ENCODE peak calls at places on chromosomes 13 and 19, in eight cellular contexts. D is GM03348; H is upper lobe of left lung; X is stimulated activated CD8-positive, alpha-beta memory T cell treated with anti-CD3 and anti-CD28 coated beads, Interleukin-4, amount 100 ng/mL, for 24 hours; Z is GM10248; Y is ascending aorta; T is stimulated activated naive CD8-positive, alpha-beta T cell treated with anti-CD3 and anti-CD28 coated beads, Interleukin-15, Interleukin-2, amounts not matched to agents 100 U/mL and 50 U/mL, for 24 hours; J is CD4-positive, alpha-beta memory T cell. R is an unnamed sample.

GRCh38 chr13:83677985-83678384 is 204.3 kb downstream of the SLITRK1 start:
- DNase-seq in Y (no peak), Z (no peak), T (no peak), D (no peak), X (no peak), H (no peak), J (no peak), R (no peak)

GRCh38 chr19:53511933-53512374 is 26.0 kb upstream of the ZNF331 start:
- DNase-seq in J (no peak), H (peak; percentile 43), X (peak; percentile 37), Y (peak; percentile 74), D (peak; percentile 82), Z (no peak), T (peak; percentile 54), R (no peak)

GRCh38 chr19:11530432-11530831 is 1.5 kb upstream of the ECSIT start:
- DNase-seq in Y (peak; percentile 83), Z (peak; percentile 65), D (peak; percentile 50), X (no peak), T (peak; percentile 65), H (peak; percentile 77), J (no peak), R (peak; percentile 77)

GRCh38 chr19:8569066-8569761 is 8.0 kb downstream of the MYO1F start:
- DNase-seq in D (peak; percentile 93), J (peak; percentile 93), Z (peak; percentile 86), T (peak; percentile 70), H (no peak), X (peak; percentile 64), Y (peak; percentile 80), R (no peak)

GRCh38 chr13:61275251-61275650 is 140.4 kb downstream of the PCDH20 start:
- DNase-seq in J (no peak), H (no peak), Y (no peak), Z (no peak), D (no peak), X (no peak), T (no peak), R (no peak)

GRCh38 chr13:112635323-112635722 is 47.4 kb upstream of the TUBGCP3 start:
- DNase-seq in H (no peak), D (no peak), Z (no peak), T (no peak), Y (no peak), X (no peak), J (no peak), R (no peak)

GRCh38 chr19:30312582-30313352 is 59.4 kb upstream of the ZNF536 start:
- DNase-seq in X (no peak), T (no peak), Y (no peak), J (no peak), Z (no peak), H (no peak), D (no peak), R (no peak)

GRCh38 chr13:48043789-48044503 is 6.4 kb downstream of the NUDT15 start:
- DNase-seq in Z (no peak), D (peak; percentile 65), Y (no peak), T (no peak), H (no peak), J (no peak), X (no peak), R (no peak)

GRCh38 chr19:12956446-12957388 is at the start of gene GADD45GIP1:
- DNase-seq in D (peak; percentile 91), H (peak; percentile 95), X (peak; percentile 76), J (peak; percentile 81), Y (peak; percentile 83), T (peak; percentile 90), Z (peak; percentile 88), R (peak; percentile 42)

GRCh38 chr13:113631341-113632095 is 26.5 kb downstream of the ATP4B start:
- DNase-seq in Z (no peak), H (peak; percentile 62), D (no peak), Y (no peak), J (no peak), T (no peak), X (no peak), R (no peak)

GRCh38 chr19:30378701-30379100 is 6.5 kb downstream of the ZNF536 start:
- DNase-seq in D (no peak), J (no peak), X (no peak), Z (no peak), T (no peak), H (no peak), Y (no peak), R (no peak)

GRCh38 chr13:114096811-114097503 is 35.5 kb downstream of the RASA3 start:
- DNase-seq in J (peak; percentile 9), T (peak; percentile 1), Z (no peak), X (no peak), D (no peak), H (no peak), Y (peak; percentile 58), R (no peak)

GRCh38 chr13:40801255-40802217 is 12.1 kb downstream of the SLC25A15 start:
- DNase-seq in X (no peak), H (no peak), T (no peak), Z (no peak), Y (no peak), D (no peak), J (no peak), R (no peak)

GRCh38 chr19:19540707-19541515 is 2.8 kb downstream of the CILP2 start:
- DNase-seq in H (peak; percentile 88), J (peak; percentile 86), D (peak; percentile 80), Z (peak; percentile 88), X (peak; percentile 53), Y (no peak), T (peak; percentile 86), R (no peak)

GRCh38 chr19:33488826-33489225 is 32.8 kb downstream of the PEPD start:
- DNase-seq in X (no peak), T (no peak), H (peak; percentile 56), Y (no peak), J (no peak), D (no peak), Z (no peak), R (no peak)

GRCh38 chr19:50204811-50205675 is 1.6 kb downstream of the MYH14 start:
- DNase-seq in H (peak; percentile 95), D (no peak), Y (no peak), T (peak; percentile 8), Z (no peak), X (no peak), J (no peak), R (peak; percentile 27)

GRCh38 chr13:34459856-34460255 is 482.2 kb upstream of the NBEA start:
- DNase-seq in D (no peak), Z (no peak), Y (no peak), J (no peak), T (no peak), X (no peak), H (no peak), R (no peak)

GRCh38 chr13:80441968-80442367 is 101.0 kb upstream of the SPRY2 start:
- DNase-seq in X (no peak), D (no peak), Z (no peak), J (no peak), Y (no peak), T (no peak), H (no peak), R (no peak)

GRCh38 chr13:30577381-30577780 is 40.3 kb upstream of the USPL1 start:
- DNase-seq in Y (no peak), Z (peak; percentile 36), T (peak; percentile 61), X (peak; percentile 26), H (no peak), D (peak; percentile 84), J (peak; percentile 76), R (no peak)

GRCh38 chr19:8578642-8579265 is 1.5 kb upstream of the MYO1F start:
- DNase-seq in Y (peak; percentile 90), T (peak; percentile 88), J (peak; percentile 79), H (no peak), Z (peak; percentile 84), D (peak; percentile 86), X (peak; percentile 75), R (peak; percentile 14)

GRCh38 chr13:64263285-64263684 is 2847.6 kb upstream of the PCDH20 start:
- DNase-seq in J (no peak), Y (no peak), D (no peak), Z (no peak), X (no peak), H (no peak), T (no peak), R (no peak)

GRCh38 chr13:110555601-110556223 is 5.8 kb downstream of the RAB20 start:
- DNase-seq in H (no peak), Y (no peak), D (no peak), Z (peak; percentile 45), J (no peak), X (no peak), T (no peak), R (no peak)

GRCh38 chr19:3265432-3265831 is 41.0 kb downstream of the CELF5 start:
- DNase-seq in X (no peak), Y (no peak), D (no peak), H (no peak), Z (no peak), T (no peak), J (no peak), R (no peak)

GRCh38 chr13:62320731-62321130 is 905.1 kb upstream of the PCDH20 start:
- DNase-seq in Y (no peak), H (no peak), Z (no peak), T (no peak), D (no peak), X (no peak), J (no peak), R (no peak)

GRCh38 chr19:41144403-41144802 is 30.2 kb downstream of the CYP2F1 start:
- DNase-seq in J (peak; percentile 88), Y (peak; percentile 88), Z (peak; percentile 71), X (peak; percentile 71), T (peak; percentile 89), D (peak; percentile 81), H (no peak), R (peak; percentile 58)

GRCh38 chr13:107900775-107901174 is 314.6 kb downstream of the LIG4 start:
- DNase-seq in H (no peak), Z (no peak), J (no peak), T (no peak), D (no peak), X (no peak), Y (no peak), R (no peak)

GRCh38 chr13:59865398-59865797 is 298.3 kb downstream of the DIAPH3 start:
- DNase-seq in J (no peak), T (no peak), Z (no peak), D (no peak), H (no peak), X (no peak), Y (no peak), R (no peak)